ENCODE peak calls at places on chromosome 1, in seven cellular contexts. T is left ventricle myocardium inferior, M is GM23338, S is nephron progenitor cell, R is GM10248, H is AG10803, I is foreskin fibroblast. Q is an unnamed sample.

GRCh38 chr1:202835548-202836072 is 24.9 kb downstream of the PCAT6 start:
- DNase-seq in T (no peak), M (no peak), S (no peak), R (peak), H (no peak), I (no peak), Q (no peak)

GRCh38 chr1:5667513-5668325 is 324.5 kb downstream of the NPHP4 start:
- DNase-seq in T (no peak), M (no peak), S (no peak), R (no peak), H (no peak), I (no peak), Q (no peak)

GRCh38 chr1:218382261-218382660 is 37.1 kb downstream of the TGFB2 start:
- DNase-seq in T (no peak), M (no peak), S (no peak), R (no peak), H (no peak), I (no peak), Q (no peak)

GRCh38 chr1:233909195-233909594 is 4.7 kb downstream of the SLC35F3 start:
- DNase-seq in T (no peak), M (no peak), S (no peak), R (no peak), H (peak), I (no peak), Q (no peak)

GRCh38 chr1:13829152-13829769 is 129.3 kb downstream of the PRDM2 start:
- DNase-seq in T (no peak), M (no peak), S (no peak), R (peak), H (no peak), I (no peak), Q (no peak)

GRCh38 chr1:171869097-171869496 is 27.8 kb downstream of the DNM3 start:
- DNase-seq in T (no peak), M (no peak), S (no peak), R (no peak), H (peak), I (no peak), Q (no peak)

GRCh38 chr1:183284086-183284485 is 98.0 kb downstream of the LAMC2 start:
- DNase-seq in T (no peak), M (no peak), S (no peak), R (no peak), H (no peak), I (no peak), Q (no peak)

GRCh38 chr1:116066868-116067563 is 44.2 kb upstream of the MAB21L3 start:
- DNase-seq in T (no peak), M (no peak), S (no peak), R (no peak), H (peak), I (peak), Q (peak)

GRCh38 chr1:224454337-224455055 is 19.9 kb upstream of the WDR26 start:
- DNase-seq in T (no peak), M (no peak), S (no peak), R (no peak), H (no peak), I (no peak), Q (no peak)

GRCh38 chr1:111587509-111588174 is 31.9 kb upstream of the RAP1A start:
- DNase-seq in T (no peak), M (no peak), S (no peak), R (no peak), H (no peak), I (no peak), Q (no peak)

GRCh38 chr1:111582644-111583618 is 36.7 kb upstream of the RAP1A start:
- DNase-seq in T (no peak), M (no peak), S (no peak), R (no peak), H (no peak), I (no peak), Q (no peak)

GRCh38 chr1:111586112-111586511 is 33.5 kb upstream of the RAP1A start:
- DNase-seq in T (no peak), M (no peak), S (no peak), R (no peak), H (no peak), I (no peak), Q (no peak)

GRCh38 chr1:111582016-111582415 is 37.6 kb upstream of the RAP1A start:
- DNase-seq in T (no peak), M (no peak), S (no peak), R (no peak), H (no peak), I (no peak), Q (no peak)

GRCh38 chr1:111585461-111586100 is 34.0 kb upstream of the RAP1A start:
- DNase-seq in T (no peak), M (no peak), S (no peak), R (no peak), H (no peak), I (no peak), Q (no peak)
- TF ChIP-seq CTCF in T (no peak), M (no peak), S (no peak), R (no peak), H (no peak), I (no peak), Q (no peak)

DNA sequence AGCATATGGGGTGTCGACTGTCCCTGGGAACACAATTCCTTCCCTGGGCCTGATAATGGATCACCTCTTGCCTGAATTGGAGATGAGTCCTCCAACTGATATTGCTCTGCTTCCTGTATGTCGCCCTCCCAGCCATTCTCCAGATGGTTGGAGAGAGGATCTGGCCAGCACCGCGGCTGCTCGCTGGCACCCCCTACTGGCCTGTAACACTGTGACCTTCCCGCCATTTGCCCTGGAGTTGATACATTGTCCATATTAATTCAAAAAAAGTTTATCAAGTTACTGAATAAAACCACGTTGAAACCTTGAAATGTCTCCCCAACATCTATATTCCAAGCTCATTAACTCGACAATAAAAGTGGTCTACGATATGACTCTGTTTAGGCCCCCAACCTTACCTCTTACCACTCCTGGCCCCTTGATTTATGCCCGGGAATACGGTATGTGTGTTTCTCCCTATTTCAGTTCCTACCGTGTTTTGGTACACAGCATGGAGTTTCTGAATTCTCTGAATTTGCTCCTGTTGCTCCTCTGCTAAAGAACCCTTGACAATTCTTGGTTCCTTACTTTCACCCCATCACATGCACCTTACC is 241.8 kb upstream of the KIAA0040 start:
- DNase-seq in T (no peak), M (peak), S (peak), R (peak), H (no peak), I (no peak), Q (no peak)
- TF ChIP-seq CTCF in T (peak), M (peak), S (peak), R (peak), H (peak), I (no peak), Q (no peak)

DNA sequence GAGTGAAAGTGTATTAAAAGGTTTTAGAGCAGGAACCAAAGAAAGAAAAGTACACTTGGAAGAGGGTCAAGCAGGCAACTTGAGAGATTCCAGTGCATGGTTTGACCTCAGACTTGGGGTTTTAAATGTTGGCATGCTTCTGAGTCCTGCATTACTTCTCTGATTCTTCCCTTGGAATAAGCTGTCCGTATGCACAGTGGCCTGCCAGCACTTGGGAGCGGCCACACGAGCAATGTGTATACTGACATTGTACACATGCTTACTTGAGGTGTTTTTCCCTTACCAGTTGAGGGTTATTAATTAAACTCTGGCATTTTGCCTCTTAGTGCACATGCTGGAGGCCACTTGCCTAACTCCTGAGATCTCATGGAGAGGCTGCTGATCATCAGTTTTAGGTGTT is 786.6 kb upstream of the RGS18 start:
- DNase-seq in T (no peak), M (no peak), S (no peak), R (no peak), H (no peak), I (no peak), Q (no peak)
- TF ChIP-seq CTCF in T (no peak), M (no peak), S (no peak), R (no peak), H (no peak), I (no peak), Q (no peak)

GRCh38 chr1:3304692-3305091 is 149.8 kb upstream of the ARHGEF16 start:
- DNase-seq in T (no peak), M (no peak), S (no peak), R (no peak), H (no peak), I (no peak), Q (no peak)

GRCh38 chr1:3305156-3305555 is 149.3 kb upstream of the ARHGEF16 start:
- DNase-seq in T (no peak), M (no peak), S (no peak), R (no peak), H (no peak), I (no peak), Q (no peak)

GRCh38 chr1:3307359-3307758 is 147.1 kb upstream of the ARHGEF16 start:
- DNase-seq in T (no peak), M (no peak), S (no peak), R (no peak), H (no peak), I (no peak), Q (no peak)

GRCh38 chr1:3308053-3308452 is 146.4 kb upstream of the ARHGEF16 start:
- DNase-seq in T (peak), M (no peak), S (no peak), R (no peak), H (no peak), I (no peak), Q (no peak)

GRCh38 chr1:3306583-3307285 is 147.7 kb upstream of the ARHGEF16 start:
- DNase-seq in T (no peak), M (no peak), S (no peak), R (no peak), H (peak), I (peak), Q (no peak)
- TF ChIP-seq CTCF in T (no peak), M (no peak), S (no peak), R (no peak), H (no peak), I (no peak), Q (no peak)

DNA sequence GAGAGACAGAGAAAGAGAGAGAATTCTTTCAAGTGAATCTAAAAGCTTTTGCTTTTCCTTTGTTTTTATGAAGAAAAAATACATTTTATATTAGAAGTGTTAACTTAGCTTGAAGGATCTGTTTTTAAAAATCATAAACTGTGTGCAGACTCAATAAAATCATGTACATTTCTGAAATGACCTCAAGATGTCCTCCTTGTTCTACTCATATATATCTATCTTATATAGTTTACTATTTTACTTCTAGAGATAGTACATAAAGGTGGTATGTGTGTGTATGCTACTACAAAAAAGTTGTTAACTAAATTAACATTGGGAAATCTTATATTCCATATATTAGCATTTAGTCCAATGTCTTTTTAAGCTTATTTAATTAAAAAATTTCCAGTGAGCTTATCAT is 117.6 kb downstream of the PTPRC start:
- DNase-seq in T (no peak), M (no peak), S (no peak), R (no peak), H (peak), I (no peak), Q (no peak)
- TF ChIP-seq CTCF in T (peak), M (no peak), S (no peak), R (no peak), H (peak), I (no peak), Q (peak)

GRCh38 chr1:37473431-37474050 is 839 bp upstream of the ZC3H12A start:
- DNase-seq in T (no peak), M (no peak), S (no peak), R (peak), H (peak), I (no peak), Q (no peak)
- TF ChIP-seq CTCF in T (no peak), M (no peak), S (no peak), R (peak), H (peak), I (no peak), Q (no peak)